ENCODE peak calls at places on chromosome 6, in seven cellular contexts. J is breast epithelium; T is CD8-positive, alpha-beta T cell; S is heart right ventricle; L is body of pancreas; I is pancreas; D is upper lobe of right lung. C is an unnamed sample.

GRCh38 chr6:33808781-33809180 is 5.0 kb upstream of the MLN start:
- DNase-seq in J (no peak), T (no peak), S (no peak), L (no peak), I (no peak), D (no peak), C (no peak)

GRCh38 chr6:14770572-14770971 is 475.3 kb upstream of the JARID2 start:
- DNase-seq in J (no peak), T (no peak), S (no peak), L (no peak), I (no peak), D (no peak), C (no peak)

GRCh38 chr6:119184008-119184665 is 105.7 kb upstream of the FAM184A start:
- DNase-seq in J (no peak), T (no peak), S (no peak), L (no peak), I (no peak), D (no peak), C (no peak)

GRCh38 chr6:10837692-10837996 is 695 bp downstream of the MAK start:
- DNase-seq in J (no peak), T (no peak), S (no peak), L (peak; percentile 32), I (no peak), D (no peak), C (no peak)

GRCh38 chr6:92559611-92560010 is 859.7 kb downstream of the EPHA7 start:
- DNase-seq in J (no peak), T (no peak), S (no peak), L (no peak), I (no peak), D (no peak), C (no peak)

GRCh38 chr6:63685453-63686379 is 50.1 kb downstream of the PHF3 start:
- DNase-seq in J (no peak), T (no peak), S (no peak), L (no peak), I (no peak), D (no peak), C (no peak)

GRCh38 chr6:43277643-43278523 is 20.2 kb upstream of the SLC22A7 start:
- DNase-seq in J (no peak), T (no peak), S (no peak), L (no peak), I (no peak), D (no peak), C (peak; percentile 89)

GRCh38 chr6:144338474-144338873 is 53.3 kb downstream of the UTRN start:
- DNase-seq in J (no peak), T (no peak), S (no peak), L (no peak), I (no peak), D (no peak), C (no peak)

GRCh38 chr6:119445666-119446622 is 96.4 kb upstream of the MAN1A1 start:
- DNase-seq in J (no peak), T (no peak), S (no peak), L (no peak), I (no peak), D (no peak), C (no peak)

GRCh38 chr6:154156135-154156948 is 117.3 kb downstream of the OPRM1 start:
- DNase-seq in J (peak; percentile 58), T (peak; percentile 71), S (no peak), L (peak; percentile 45), I (no peak), D (peak; percentile 70), C (peak; percentile 47)

GRCh38 chr6:107730106-107730505 is 94.0 kb downstream of the SCML4 start:
- DNase-seq in J (no peak), T (peak; percentile 77), S (no peak), L (no peak), I (no peak), D (no peak), C (peak; percentile 22)

GRCh38 chr6:142152731-142153130 is 5.7 kb downstream of the VTA1 start:
- DNase-seq in J (no peak), T (no peak), S (no peak), L (no peak), I (no peak), D (no peak), C (no peak)

GRCh38 chr6:33207569-33208088 is 671 bp upstream of the RING1 start:
- DNase-seq in J (peak; percentile 73), T (no peak), S (peak; percentile 58), L (peak; percentile 57), I (peak; percentile 84), D (peak; percentile 85), C (peak; percentile 65)

GRCh38 chr6:149225946-149226345 is 91.6 kb upstream of the TAB2 start:
- DNase-seq in J (no peak), T (no peak), S (no peak), L (no peak), I (no peak), D (no peak), C (no peak)

GRCh38 chr6:155200012-155200411 is 63.8 kb upstream of the CLDN20 start:
- DNase-seq in J (no peak), T (no peak), S (no peak), L (no peak), I (no peak), D (no peak), C (no peak)

GRCh38 chr6:164167873-164168405 is 753.4 kb downstream of the QKI start:
- DNase-seq in J (no peak), T (no peak), S (no peak), L (peak; percentile 8), I (no peak), D (no peak), C (no peak)

GRCh38 chr6:108689279-108690161 is 128.8 kb downstream of the FOXO3 start:
- DNase-seq in J (peak; percentile 86), T (no peak), S (peak; percentile 84), L (peak; percentile 98), I (peak; percentile 94), D (peak; percentile 94), C (peak; percentile 56)

GRCh38 chr6:24358219-24358821 is 461 bp upstream of the DCDC2 start:
- DNase-seq in J (no peak), T (no peak), S (no peak), L (peak; percentile 43), I (no peak), D (no peak), C (no peak)

GRCh38 chr6:24356310-24357035 is 1.4 kb downstream of the DCDC2 start:
- DNase-seq in J (no peak), T (no peak), S (no peak), L (no peak), I (no peak), D (no peak), C (no peak)

GRCh38 chr6:24355422-24355821 is 2.4 kb downstream of the DCDC2 start:
- DNase-seq in J (no peak), T (no peak), S (no peak), L (no peak), I (no peak), D (no peak), C (no peak)

GRCh38 chr6:24359640-24360454 is 2.0 kb upstream of the DCDC2 start:
- DNase-seq in J (peak; percentile 79), T (peak; percentile 82), S (peak; percentile 65), L (peak; percentile 94), I (peak; percentile 95), D (peak; percentile 93), C (peak; percentile 78)

DNA sequence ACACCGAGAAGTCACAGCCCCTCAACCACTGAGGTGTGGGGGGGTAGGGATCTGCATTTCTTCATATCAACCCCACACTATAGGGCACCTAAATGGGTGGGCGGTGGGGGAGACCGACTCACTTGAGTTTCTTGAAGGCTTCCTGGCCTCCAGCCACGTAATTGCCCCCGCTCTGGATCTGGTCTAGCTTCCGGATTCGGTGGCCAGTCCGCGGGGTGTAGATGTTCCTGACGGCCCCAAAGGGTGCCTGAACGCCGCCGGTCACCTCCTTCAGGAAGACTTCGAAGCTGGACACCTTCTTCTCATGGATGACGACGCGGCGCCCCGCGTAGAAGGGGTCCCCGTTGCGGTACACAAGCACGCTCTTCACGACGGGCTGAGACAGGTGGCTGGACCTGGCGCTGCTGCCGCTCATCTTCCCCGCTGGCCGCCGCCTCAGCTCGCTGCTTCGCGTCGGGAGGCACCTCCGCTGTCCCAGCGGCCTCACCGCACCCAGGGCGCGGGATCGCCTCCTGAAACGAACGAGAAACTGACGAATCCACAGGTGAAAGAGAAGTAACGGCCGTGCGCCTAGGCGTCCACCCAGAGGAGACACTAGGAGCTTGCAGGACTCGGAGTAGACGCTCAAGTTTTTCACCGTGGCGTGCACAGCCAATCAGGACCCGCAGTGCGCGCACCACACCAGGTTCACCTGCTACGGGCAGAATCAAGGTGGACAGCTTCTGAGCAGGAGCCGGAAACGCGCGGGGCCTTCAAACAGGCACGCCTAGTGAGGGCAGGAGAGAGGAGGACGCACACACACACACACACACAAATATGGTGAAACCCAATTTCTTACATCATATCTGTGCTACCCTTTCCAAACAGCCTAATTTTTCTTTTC is at the start of gene DCDC2:
- DNase-seq in J (peak; percentile 84), T (peak; percentile 60), S (no peak), L (peak; percentile 97), I (peak; percentile 96), D (peak; percentile 96), C (peak; percentile 83)
- H3K4me3 ChIP-seq in J (peak within 1 kb of the TSS; percentile 64), T (peak within 1 kb of the TSS; percentile 54), S (peak within 1 kb of the TSS; percentile 27), L (peak within 1 kb of the TSS; percentile 59), I (peak within 1 kb of the TSS; percentile 66), D (peak within 1 kb of the TSS; percentile 51), C (peak within 1 kb of the TSS; percentile 58)

DNA sequence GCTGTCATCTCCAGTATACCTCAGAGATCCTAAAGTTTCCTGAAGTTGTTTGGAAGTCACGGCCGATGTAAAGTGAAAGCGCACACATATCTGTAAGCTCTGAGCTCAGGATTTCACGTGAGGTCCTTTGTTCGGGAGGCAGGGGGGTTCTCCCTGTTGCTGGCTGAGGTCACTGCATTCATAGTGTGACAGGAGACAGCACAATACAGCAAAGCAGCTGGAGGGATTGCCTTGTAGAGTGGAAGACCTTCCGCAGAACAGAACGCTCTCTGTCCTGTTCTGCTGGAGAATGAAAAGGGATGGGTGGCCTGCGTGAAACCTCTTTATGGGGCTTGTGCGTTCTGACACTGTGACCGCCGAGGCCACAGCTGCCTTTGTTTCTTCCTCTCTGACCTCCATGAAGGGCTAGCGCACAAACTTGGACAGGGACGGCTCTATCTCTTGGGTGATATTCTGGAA is 13.4 kb upstream of the SERPINB1 start:
- DNase-seq in J (no peak), T (no peak), S (no peak), L (no peak), I (no peak), D (no peak), C (no peak)
- H3K4me1 ChIP-seq in J (no peaks in the 10 kb centered on the region), T (peaks cover 66% of the 10 kb centered on the region), S (peaks cover 77% of the 10 kb centered on the region), L (peaks cover 44% of the 10 kb centered on the region), I (peaks cover 13% of the 10 kb centered on the region), D (peaks cover 56% of the 10 kb centered on the region), C (peaks cover 16% of the 10 kb centered on the region)

DNA sequence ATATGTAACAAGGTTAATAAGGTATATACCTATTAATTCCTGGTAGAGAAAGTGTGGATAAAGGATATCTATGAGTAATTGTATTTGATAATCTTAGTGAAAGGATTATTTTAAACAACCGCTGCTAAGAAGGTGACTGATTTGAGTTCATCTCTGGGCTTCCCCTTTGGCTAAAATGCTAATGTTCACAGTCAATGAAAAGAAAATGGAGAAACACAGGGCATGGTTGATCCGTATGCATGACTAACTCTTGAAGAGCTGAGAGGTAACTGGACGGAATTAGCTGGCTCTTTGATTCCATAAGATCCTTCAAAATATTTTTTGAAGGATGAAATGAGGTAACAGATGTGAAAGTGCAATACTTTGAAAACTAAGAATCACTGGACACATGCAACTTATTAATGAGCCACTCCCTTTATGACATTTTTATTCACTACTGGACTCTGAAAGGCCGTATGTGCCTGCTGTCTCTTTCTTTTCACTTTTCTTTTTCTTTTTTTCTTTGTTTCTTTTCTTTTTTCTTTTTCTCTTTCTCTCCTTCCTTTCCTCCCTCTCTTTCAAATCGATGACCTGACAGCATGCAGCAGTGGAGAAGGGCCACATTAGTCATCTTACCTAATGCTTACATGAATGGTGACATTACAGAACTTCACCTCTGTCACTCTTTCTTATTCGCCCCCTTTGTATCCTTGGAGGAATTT is 464.6 kb downstream of the CDKAL1 start:
- DNase-seq in J (no peak), T (no peak), S (no peak), L (no peak), I (no peak), D (no peak), C (no peak)
- H3K4me3 ChIP-seq in J (no peak overlapping the region), T (no peak overlapping the region), S (no peak overlapping the region), L (no peak overlapping the region), I (no peak overlapping the region), D (no peak overlapping the region), C (no peak overlapping the region)

GRCh38 chr6:35090734-35091133 is 50.4 kb downstream of the TCP11 start:
- DNase-seq in J (no peak), T (peak; percentile 42), S (no peak), L (no peak), I (no peak), D (peak; percentile 55), C (no peak)
- H3K4me1 ChIP-seq in J (no peaks in the 10 kb centered on the region), T (no peaks in the 10 kb centered on the region), S (peaks cover 31% of the 10 kb centered on the region), L (peaks cover under 1% of the 10 kb centered on the region), I (no peaks in the 10 kb centered on the region), D (peaks cover 40% of the 10 kb centered on the region), C (no peaks in the 10 kb centered on the region)

C was measured in transverse colon.